ENCODE peak calls at places on chromosome 16, in five cellular contexts. Z, W, I, P and D are unnamed samples.

GRCh38 chr16:68083861-68084503 is 1.2 kb upstream of the NFATC3 start:
- DNase-seq in Z (no peak), P (no peak), I (peak), W (peak), D (peak)

GRCh38 chr16:75589301-75589700 is 23.1 kb downstream of the GABARAPL2 start:
- DNase-seq in I (no peak), P (no peak), W (no peak), Z (no peak), D (no peak)

GRCh38 chr16:89102035-89102776 is 8.6 kb downstream of the ACSF3 start:
- DNase-seq in I (no peak), W (no peak), Z (no peak), P (no peak), D (peak)

GRCh38 chr16:53952215-53953208 is 248.6 kb downstream of the FTO start:
- DNase-seq in P (no peak), W (no peak), I (no peak), Z (no peak), D (no peak)

GRCh38 chr16:70430667-70431536 is 8.0 kb downstream of the ST3GAL2 start:
- DNase-seq in Z (no peak), W (peak), P (peak), I (peak), D (peak)

GRCh38 chr16:15898654-15899053 is 10.3 kb upstream of the CEP20 start:
- DNase-seq in P (no peak), Z (no peak), W (no peak), I (no peak), D (no peak)

GRCh38 chr16:67428146-67428731 is 2.7 kb upstream of the HSD11B2 start:
- DNase-seq in W (peak), Z (peak), I (peak), P (no peak), D (no peak)

GRCh38 chr16:53768167-53768566 is 64.2 kb downstream of the FTO start:
- DNase-seq in W (no peak), Z (no peak), I (no peak), P (no peak), D (no peak)

GRCh38 chr16:280005-280421 is 378 bp upstream of the ARHGDIG start:
- DNase-seq in Z (peak), W (no peak), I (no peak), P (no peak), D (no peak)
- TF ChIP-seq POLR2AphosphoS5 in Z (no peak), W (no peak), I (no peak), P (no peak), D (no peak)

DNA sequence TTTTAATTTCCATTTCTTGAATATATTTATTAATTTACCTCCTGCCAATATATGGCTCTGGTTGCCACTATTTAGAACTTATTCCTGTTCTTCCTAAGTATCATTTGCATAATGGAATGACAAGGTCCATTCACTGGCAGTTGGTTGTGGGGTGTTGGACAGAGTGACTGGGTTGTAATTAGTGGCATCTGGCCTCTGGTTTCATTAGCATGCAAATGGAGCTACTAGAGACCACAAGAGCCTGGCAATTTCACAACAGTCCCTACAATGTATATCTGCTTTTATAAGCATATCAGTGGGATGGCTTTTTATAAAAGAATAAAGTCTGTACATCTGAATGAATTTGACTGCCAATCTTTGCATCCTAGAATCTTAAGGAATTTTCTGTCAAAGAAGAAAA is 1030.9 kb upstream of the CDH8 start:
- DNase-seq in I (no peak), P (no peak), W (no peak), Z (no peak), D (no peak)
- TF ChIP-seq REST in I (no peak), P (no peak), W (no peak), Z (no peak), D (no peak)

GRCh38 chr16:84268661-84269060 is 26.0 kb upstream of the WFDC1 start:
- DNase-seq in W (no peak), Z (no peak), P (no peak), I (no peak), D (no peak)
- TF ChIP-seq GABPA in W (no peak), Z (no peak), P (no peak), I (no peak), D (no peak)

GRCh38 chr16:78489072-78489471 is 389.6 kb downstream of the WWOX start:
- DNase-seq in I (no peak), W (no peak), P (no peak), Z (peak), D (no peak)
- TF ChIP-seq POLR2AphosphoS5 in I (no peak), W (no peak), P (no peak), Z (no peak), D (no peak)

DNA sequence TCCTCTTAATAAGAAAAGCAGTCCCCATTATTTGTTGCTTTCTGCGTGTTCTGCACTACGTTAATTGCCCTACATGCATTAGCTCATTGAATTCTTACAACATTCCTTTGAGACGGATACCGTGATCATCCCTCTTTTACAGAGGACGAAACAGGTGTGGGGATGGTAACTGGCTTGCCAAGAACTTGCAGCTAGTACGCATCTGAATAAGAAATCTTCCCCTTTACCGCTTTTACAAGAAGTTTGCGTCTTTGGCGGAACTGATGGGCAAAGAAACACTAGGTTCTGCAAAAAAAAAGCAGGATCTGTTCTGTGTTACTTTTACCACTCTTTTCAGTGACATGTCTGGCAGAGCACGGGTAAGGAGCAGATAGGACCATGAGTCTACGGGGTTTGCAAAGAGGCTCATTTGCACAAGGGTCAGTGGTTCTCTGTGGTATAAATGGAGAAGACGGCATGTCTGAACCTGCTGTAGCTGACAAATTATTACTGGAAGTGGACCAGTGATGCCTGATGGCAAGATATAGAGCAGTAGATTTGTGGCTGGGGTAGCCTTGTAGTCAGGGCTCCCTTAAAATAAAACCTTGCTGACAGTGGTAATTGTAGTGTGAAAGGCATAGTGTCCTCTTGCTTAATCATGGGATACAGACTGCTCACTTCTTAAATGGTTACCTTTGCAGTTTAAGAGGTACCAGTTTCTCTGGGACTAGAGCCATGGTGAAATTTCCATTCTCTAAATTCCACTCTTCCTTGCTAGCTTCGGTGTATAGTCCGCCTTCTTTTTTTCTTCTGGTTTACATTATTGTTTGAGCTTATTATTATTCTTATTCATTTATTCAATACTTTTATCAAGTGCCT is 1.4 kb downstream of the CCP110 start:
- DNase-seq in I (peak), W (no peak), Z (peak), P (peak), D (peak)
- TF ChIP-seq REST in I (no peak), W (no peak), Z (no peak), P (no peak), D (no peak)

GRCh38 chr16:86783626-86784266 is 205.4 kb downstream of the FOXL1 start:
- DNase-seq in Z (no peak), I (no peak), W (no peak), P (no peak), D (no peak)
- TF ChIP-seq GABPA in Z (no peak), I (no peak), W (no peak), P (no peak), D (no peak)